ENCODE peak calls at places on chromosome 1, in four cellular contexts. V is IMR-90, J is GM06990, R is astrocyte of the cerebellum. Y is an unnamed sample.

GRCh38 chr1:6523566-6523965 is 30.7 kb downstream of the NOL9 start:
- DNase-seq in V (peak; percentile 37), J (no peak), R (no peak), Y (no peak)

GRCh38 chr1:240338837-240339236 is 247.2 kb downstream of the FMN2 start:
- DNase-seq in V (no peak), J (no peak), R (no peak), Y (no peak)

GRCh38 chr1:62076286-62076685 is 118.4 kb upstream of the L1TD1 start:
- DNase-seq in V (peak; percentile 63), J (no peak), R (peak; percentile 84), Y (no peak)

GRCh38 chr1:175771301-175771700 is 27.9 kb upstream of the TNR start:
- DNase-seq in V (no peak), J (no peak), R (no peak), Y (no peak)

GRCh38 chr1:191371626-191372025 is 786.6 kb upstream of the RGS18 start:
- DNase-seq in V (no peak), J (no peak), R (peak; percentile 1), Y (no peak)

GRCh38 chr1:167663002-167663772 is 33.2 kb downstream of the RCSD1 start:
- DNase-seq in V (peak; percentile 47), J (peak; percentile 29), R (no peak), Y (no peak)

GRCh38 chr1:42157667-42158066 is 4.5 kb downstream of the GUCA2B start:
- DNase-seq in V (no peak), J (no peak), R (no peak), Y (no peak)

GRCh38 chr1:221456918-221457317 is 285.0 kb downstream of the DUSP10 start:
- DNase-seq in V (no peak), J (no peak), R (no peak), Y (no peak)

GRCh38 chr1:241675983-241676382 is 23.9 kb downstream of the WDR64 start:
- DNase-seq in V (no peak), J (no peak), R (no peak), Y (no peak)

GRCh38 chr1:173506437-173506836 is 29.3 kb downstream of the PRDX6 start:
- DNase-seq in V (no peak), J (no peak), R (no peak), Y (no peak)
- TF ChIP-seq CTCF in V (no peak), J (peak; percentile 41), R (peak; percentile 4), Y (no peak)

GRCh38 chr1:26345718-26346117 is 8.2 kb downstream of the CRYBG2 start:
- DNase-seq in V (no peak), J (no peak), R (no peak), Y (no peak)
- TF ChIP-seq CTCF in V (no peak), J (no peak), R (no peak), Y (no peak)

DNA sequence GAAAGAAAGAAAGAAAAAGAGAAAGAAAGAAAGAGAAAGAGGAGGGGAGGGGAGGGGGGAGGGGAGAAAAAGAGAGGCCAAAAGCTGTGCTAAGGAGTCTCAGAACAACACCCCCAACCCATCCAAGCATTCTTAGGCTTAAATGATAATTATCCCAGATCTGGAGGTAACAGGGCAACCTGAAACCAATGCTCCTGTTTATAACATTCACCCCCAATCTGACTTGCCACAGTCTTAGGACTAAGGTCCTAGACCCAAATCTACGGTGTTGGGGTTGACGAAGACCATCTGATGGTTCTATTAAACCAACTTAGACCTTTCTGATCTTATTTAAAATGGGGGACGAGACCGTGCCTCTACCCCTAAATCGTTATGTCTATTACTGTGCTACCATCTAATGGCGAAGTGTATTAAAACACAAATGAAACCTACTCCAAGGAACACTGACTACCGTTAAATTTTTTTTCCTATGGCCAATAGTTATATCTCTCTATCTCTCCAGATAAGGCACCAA is 119.3 kb upstream of the CDC42BPA start:
- DNase-seq in V (peak; percentile 68), J (no peak), R (no peak), Y (peak; percentile 38)
- TF ChIP-seq CTCF in V (peak; percentile 73), J (no peak), R (peak; percentile 23), Y (peak; percentile 36)

DNA sequence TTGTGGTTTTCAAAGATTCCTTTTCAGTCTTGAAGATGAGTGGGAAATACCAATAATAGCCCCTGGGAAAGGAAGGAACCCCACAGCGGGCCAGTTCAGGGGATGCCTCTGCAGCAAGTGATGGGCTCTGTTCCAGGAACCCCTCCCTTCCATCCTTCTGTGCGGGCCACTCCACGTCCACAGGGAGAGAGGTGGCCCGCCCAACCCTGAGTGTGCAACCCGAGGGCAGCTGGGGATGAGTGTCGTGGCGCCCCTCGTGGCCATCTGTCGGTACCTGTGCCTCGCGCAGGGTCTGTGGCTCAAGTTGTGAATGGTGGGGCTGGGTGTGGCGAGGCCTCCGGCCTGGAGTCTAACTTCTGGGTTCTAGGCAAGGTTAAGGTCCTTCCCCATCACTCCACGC is 65.6 kb downstream of the TLR5 start:
- DNase-seq in V (no peak), J (no peak), R (no peak), Y (no peak)
- TF ChIP-seq CTCF in V (no peak), J (no peak), R (no peak), Y (no peak)

DNA sequence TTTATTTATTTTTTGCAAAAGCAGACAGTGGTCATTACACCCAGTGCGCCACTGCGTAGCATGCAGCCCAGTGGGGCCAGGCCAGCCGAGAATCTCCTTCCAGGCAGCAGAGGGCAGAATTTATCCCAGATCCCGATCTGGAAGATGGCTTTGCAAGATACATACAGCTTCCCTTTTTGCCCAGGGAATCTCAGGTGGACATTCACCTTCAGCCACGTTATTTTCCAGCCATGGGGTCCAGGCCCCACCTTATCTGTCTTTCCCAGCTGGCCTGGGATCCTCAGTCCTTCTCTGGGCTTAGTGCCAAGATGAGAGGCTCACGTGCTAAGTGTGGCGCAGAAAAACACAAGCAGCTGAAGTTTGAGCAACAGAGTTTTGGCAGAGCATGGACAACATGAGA is 123.6 kb downstream of the AJAP1 start:
- DNase-seq in V (no peak), J (no peak), R (no peak), Y (no peak)
- TF ChIP-seq CTCF in V (no peak), J (no peak), R (no peak), Y (no peak)

Y was measured in AG09319.